ENCODE peak calls at places on chromosomes 6 and 20, in four cellular contexts. R, S, X and B are unnamed samples.
A peak's percentile ranks its signal among the peaks of the same experiment; 100 is the strongest.

GRCh38 chr20:21099653-21100589 is 6.2 kb downstream of the LINC00237 start:
- DNase-seq in R (peak; percentile 88), S (no peak), X (peak; percentile 90), B (no peak)

GRCh38 chr6:33995046-33995872 is 150.6 kb downstream of the GRM4 start:
- DNase-seq in R (no peak), S (peak; percentile 76), X (peak; percentile 66), B (no peak)

GRCh38 chr6:21348462-21349195 is 244.9 kb upstream of the SOX4 start:
- DNase-seq in R (no peak), S (no peak), X (no peak), B (peak; percentile 85)

GRCh38 chr6:107458687-107459282 is 579 bp downstream of the PDSS2 start:
- DNase-seq in R (peak; percentile 74), S (no peak), X (peak; percentile 88), B (no peak)

GRCh38 chr6:87393026-87393622 is 14.6 kb upstream of the CFAP206 start:
- DNase-seq in R (no peak), S (no peak), X (no peak), B (no peak)

GRCh38 chr6:156269751-156270369 is 507.3 kb upstream of the ARID1B start:
- DNase-seq in R (peak; percentile 10), S (no peak), X (no peak), B (no peak)

GRCh38 chr6:137746264-137746663 is 120.8 kb upstream of the TNFAIP3 start:
- DNase-seq in R (no peak), S (no peak), X (no peak), B (no peak)

GRCh38 chr6:36642913-36643817 is 35.3 kb upstream of the CDKN1A start:
- DNase-seq in R (no peak), S (peak; percentile 84), X (no peak), B (no peak)

GRCh38 chr20:3224681-3225421 is 14.1 kb downstream of the SLC4A11 start:
- DNase-seq in R (no peak), S (no peak), X (no peak), B (no peak)

GRCh38 chr6:145071836-145072235 is 663.5 kb downstream of the EPM2A start:
- DNase-seq in R (no peak), S (no peak), X (no peak), B (no peak)

GRCh38 chr20:11902264-11902663 is 15.4 kb upstream of the BTBD3 start:
- DNase-seq in R (no peak), S (no peak), X (no peak), B (no peak)

GRCh38 chr6:109373762-109374161 is 8.5 kb downstream of the CD164 start:
- DNase-seq in R (no peak), S (no peak), X (no peak), B (no peak)

GRCh38 chr20:43666376-43667328 is at the start of gene MYBL2:
- DNase-seq in R (peak; percentile 92), S (no peak), X (peak; percentile 93), B (no peak)

GRCh38 chr6:13538600-13538999 is 35.8 kb upstream of the SIRT5 start:
- DNase-seq in R (no peak), S (no peak), X (no peak), B (no peak)

GRCh38 chr6:2369606-2370005 is 124.2 kb upstream of the GMDS start:
- DNase-seq in R (no peak), S (no peak), X (no peak), B (no peak)

GRCh38 chr6:40425192-40425919 is 161.8 kb downstream of the LRFN2 start:
- DNase-seq in R (no peak), S (no peak), X (no peak), B (no peak)

GRCh38 chr6:170405311-170405975 is 98.9 kb downstream of the FAM120B start:
- DNase-seq in R (no peak), S (no peak), X (no peak), B (no peak)

GRCh38 chr6:27254566-27254965 is 7.1 kb downstream of the PRSS16 start:
- DNase-seq in R (no peak), S (no peak), X (no peak), B (no peak)

GRCh38 chr6:15338462-15338861 is 92.6 kb downstream of the JARID2 start:
- DNase-seq in R (no peak), S (no peak), X (no peak), B (no peak)

GRCh38 chr20:47360489-47361267 is 4.2 kb upstream of the ZMYND8 start:
- DNase-seq in R (peak; percentile 91), S (peak; percentile 88), X (peak; percentile 90), B (peak; percentile 95)

GRCh38 chr6:33314943-33315752 is 1.3 kb upstream of the TAPBP start:
- DNase-seq in R (peak; percentile 91), S (no peak), X (peak; percentile 89), B (no peak)

GRCh38 chr20:33669224-33669623 is 2.5 kb downstream of the ACTL10 start:
- DNase-seq in R (no peak), S (no peak), X (no peak), B (no peak)

GRCh38 chr20:33668087-33668790 is 1.5 kb downstream of the ACTL10 start:
- DNase-seq in R (no peak), S (peak; percentile 91), X (peak; percentile 98), B (no peak)

GRCh38 chr20:33668791-33669155 is 2.0 kb downstream of the ACTL10 start:
- DNase-seq in R (no peak), S (no peak), X (no peak), B (no peak)

GRCh38 chr20:33666293-33667244 is at the start of gene ACTL10:
- DNase-seq in R (peak; percentile 92), S (peak; percentile 98), X (peak; percentile 97), B (no peak)

GRCh38 chr20:33667245-33668086 is 723 bp downstream of the ACTL10 start:
- DNase-seq in R (peak; percentile 94), S (no peak), X (peak; percentile 92), B (no peak)
- TF ChIP-seq POLR2AphosphoS5 in R (peak; percentile 8), S (no peak), X (peak; percentile 82), B (no peak)

GRCh38 chr6:82248233-82248735 is 740 bp upstream of the IBTK start:
- DNase-seq in R (no peak), S (no peak), X (peak; percentile 78), B (no peak)
- TF ChIP-seq POLR2A in R (no peak), S (no peak), X (no peak), B (no peak)

GRCh38 chr6:133623065-133623464 is 265.8 kb upstream of the TCF21 start:
- DNase-seq in R (no peak), S (no peak), X (no peak), B (no peak)

GRCh38 chr6:133623621-133624020 is 265.3 kb upstream of the TCF21 start:
- DNase-seq in R (no peak), S (no peak), X (no peak), B (no peak)

GRCh38 chr6:133621751-133622150 is 267.2 kb upstream of the TCF21 start:
- DNase-seq in R (no peak), S (no peak), X (no peak), B (no peak)
- TF ChIP-seq POLR2AphosphoS5 in R (no peak), S (no peak), X (no peak), B (no peak)

DNA sequence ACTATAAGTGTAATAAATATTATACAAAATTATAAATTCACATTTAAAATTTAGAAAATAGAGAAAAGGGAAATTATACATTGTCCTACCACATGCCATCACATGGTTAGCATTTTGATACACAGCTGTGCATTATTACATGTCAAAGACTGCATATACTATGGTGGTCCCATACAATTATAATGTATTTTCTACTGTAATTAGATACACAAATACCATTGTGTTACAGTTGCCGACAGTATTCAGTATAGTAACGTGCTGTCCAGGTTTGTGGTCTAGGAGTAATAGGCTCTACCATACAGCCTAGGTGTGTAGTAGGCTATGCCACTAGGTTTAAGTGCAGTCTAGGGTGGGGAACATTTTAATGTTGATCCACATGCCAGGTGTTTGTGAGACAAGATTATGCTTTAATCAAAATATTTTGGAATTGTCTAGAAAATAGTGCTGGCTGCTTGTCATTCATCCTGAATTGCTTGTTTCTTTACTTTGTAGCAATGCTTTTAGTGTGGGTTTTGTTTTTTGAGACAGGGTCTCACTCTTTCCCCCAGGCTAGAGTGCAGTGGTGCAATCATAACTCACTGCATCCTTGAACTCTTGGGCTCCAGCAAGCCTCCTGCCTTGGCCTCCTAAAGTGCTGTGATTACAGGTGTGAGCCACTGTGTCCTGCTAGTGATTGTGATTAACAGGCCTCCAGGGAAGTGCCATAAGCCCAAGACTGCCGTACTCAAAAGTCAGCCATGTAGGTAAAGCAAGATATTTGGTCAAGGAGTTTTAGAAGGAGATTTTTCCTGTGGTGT is 39.0 kb downstream of the DSTN start:
- DNase-seq in R (no peak), S (no peak), X (no peak), B (no peak)
- TF ChIP-seq POLR2A in R (no peak), S (no peak), X (no peak), B (no peak)

DNA sequence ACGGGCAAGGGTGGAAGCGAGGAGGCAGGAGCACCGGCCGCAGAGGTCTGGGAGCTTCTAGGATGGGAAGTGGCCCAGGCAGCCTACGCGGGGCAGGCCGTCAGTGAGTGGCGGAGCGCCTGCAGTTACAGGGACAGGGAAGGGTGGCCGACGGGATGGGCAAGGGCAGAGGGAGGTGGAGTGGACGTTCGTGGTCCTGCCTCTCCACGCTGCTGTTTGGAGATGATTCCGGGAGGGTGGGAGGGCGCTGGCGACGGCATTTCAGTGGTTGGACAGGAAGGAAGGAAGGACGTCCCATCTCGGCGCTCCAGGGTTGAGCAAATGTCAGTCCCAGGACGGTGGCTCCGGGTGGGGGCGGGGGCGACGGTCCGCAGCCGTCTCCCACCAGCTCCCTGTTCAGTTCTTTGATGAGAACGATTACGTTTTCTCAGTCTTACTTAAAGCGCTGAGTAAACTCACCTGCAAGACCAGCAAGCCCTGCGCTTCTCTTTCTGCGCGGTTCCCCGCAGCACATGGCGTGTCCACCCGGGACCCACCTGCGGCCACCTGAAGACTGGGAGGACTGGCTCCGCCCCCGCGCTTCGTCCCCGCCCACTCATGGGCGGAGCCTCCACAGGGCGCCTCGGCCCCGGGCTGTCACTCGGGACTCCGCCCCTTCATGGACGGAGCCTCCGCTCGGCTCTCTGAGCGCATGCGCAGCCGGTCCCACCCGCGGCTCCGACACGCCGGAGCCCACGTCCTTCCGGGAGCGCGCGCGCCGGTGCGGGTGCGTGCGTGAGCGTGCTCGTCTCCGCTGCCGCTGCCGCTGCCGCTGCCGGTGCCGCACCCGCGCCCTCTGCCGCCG is at the start of gene DNAJC5:
- DNase-seq in R (peak; percentile 99), S (peak; percentile 95), X (peak; percentile 99), B (no peak)
- TF ChIP-seq POLR2AphosphoS5 in R (peak; percentile 27), S (peak; percentile 25), X (peak; percentile 89), B (peak; percentile 81)

DNA sequence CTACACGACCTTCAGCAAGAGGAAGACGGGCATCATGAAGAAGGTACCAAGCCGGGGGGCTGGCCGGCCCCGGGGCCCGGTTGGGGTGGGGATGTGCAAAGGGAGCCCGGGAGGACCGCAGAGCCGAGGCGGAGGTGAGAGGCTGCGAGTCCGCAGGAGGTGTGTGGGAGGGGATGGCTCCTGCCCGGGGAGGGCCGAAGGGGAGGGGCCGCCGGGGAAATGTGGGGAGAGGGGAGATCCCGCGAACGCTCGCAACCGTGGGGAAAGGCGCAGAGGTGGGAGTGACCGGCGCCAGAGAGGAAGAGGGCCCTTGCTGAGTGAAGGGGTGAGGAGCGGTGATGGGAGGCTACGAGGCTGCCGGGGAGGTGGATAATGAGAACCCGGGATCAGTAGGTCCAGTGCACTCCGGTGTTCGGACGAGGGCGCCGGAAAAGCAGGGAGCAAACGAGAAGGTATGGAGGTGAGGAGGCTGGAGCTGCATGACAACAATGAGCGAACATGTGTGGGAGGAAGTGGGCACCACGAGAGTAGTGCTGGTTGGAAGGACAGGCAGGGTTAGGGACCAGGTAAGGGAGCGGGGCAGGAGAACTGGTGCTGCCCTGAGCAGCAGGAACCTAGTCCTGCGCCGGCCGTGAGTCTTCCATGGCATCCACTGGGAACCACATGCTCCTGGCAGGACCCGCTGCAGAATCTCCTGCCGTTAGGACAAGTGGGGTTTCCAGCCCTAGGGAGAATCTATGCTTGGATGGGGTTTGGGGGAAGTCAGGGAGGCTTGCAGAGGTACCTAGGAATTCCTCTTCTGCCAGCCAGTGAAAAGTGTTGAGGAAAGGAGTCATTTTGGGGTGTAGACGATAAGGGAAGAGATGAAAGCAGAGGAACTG is 1.3 kb downstream of the SRF start:
- DNase-seq in R (peak; percentile 91), S (no peak), X (peak; percentile 93), B (no peak)
- TF ChIP-seq POLR2A in R (no peak), S (no peak), X (no peak), B (no peak)

GRCh38 chr6:136593748-136594490 is 43.7 kb upstream of the MAP7 start:
- DNase-seq in R (no peak), S (no peak), X (no peak), B (no peak)
- TF ChIP-seq POLR2AphosphoS5 in R (peak; percentile 67), S (no peak), X (no peak), B (no peak)